ENCODE peak calls at places on chromosome 5, in four cellular contexts. O is heart right ventricle, Z is lung, K is mesothelial cell of epicardium. F is an unnamed sample.

GRCh38 chr5:98911221-98912040 is 17.4 kb downstream of the CHD1 start:
- DNase-seq in O (no peak), Z (no peak), K (no peak), F (no peak)

GRCh38 chr5:95808686-95809413 is 13.7 kb downstream of the GLRX start:
- DNase-seq in O (peak; percentile 88), Z (peak; percentile 53), K (no peak), F (peak; percentile 72)

GRCh38 chr5:17061973-17062470 is 125.9 kb upstream of the MYO10 start:
- DNase-seq in O (no peak), Z (peak; percentile 38), K (no peak), F (no peak)

GRCh38 chr5:22892441-22892840 is 39.3 kb upstream of the CDH12 start:
- DNase-seq in O (no peak), Z (no peak), K (no peak), F (no peak)

GRCh38 chr5:126464959-126465358 is 41.8 kb downstream of the GRAMD2B start:
- DNase-seq in O (no peak), Z (no peak), K (no peak), F (no peak)

GRCh38 chr5:112776301-112776856 is 38.7 kb downstream of the APC start:
- DNase-seq in O (no peak), Z (no peak), K (no peak), F (no peak)

GRCh38 chr5:15664961-15665360 is 165.0 kb downstream of the FBXL7 start:
- DNase-seq in O (no peak), Z (no peak), K (no peak), F (no peak)

GRCh38 chr5:2756211-2756746 is 4.8 kb upstream of the IRX2 start:
- DNase-seq in O (no peak), Z (peak; percentile 79), K (no peak), F (no peak)

GRCh38 chr5:17238521-17239041 is 21.1 kb downstream of the BASP1 start:
- DNase-seq in O (no peak), Z (no peak), K (no peak), F (no peak)

GRCh38 chr5:24832021-24832420 is 187.2 kb upstream of the CDH10 start:
- DNase-seq in O (no peak), Z (no peak), K (no peak), F (no peak)

GRCh38 chr5:90783460-90784333 is 225.1 kb downstream of the ADGRV1 start:
- DNase-seq in O (peak; percentile 72), Z (peak; percentile 69), K (peak; percentile 50), F (peak; percentile 25)

GRCh38 chr5:133892774-133893173 is 75.7 kb downstream of the C5orf15 start:
- DNase-seq in O (no peak), Z (no peak), K (no peak), F (no peak)

GRCh38 chr5:147509710-147510651 is at the start of gene DPYSL3:
- DNase-seq in O (peak; percentile 70), Z (peak; percentile 57), K (peak; percentile 50), F (no peak)

GRCh38 chr5:176771102-176771845 is 39.1 kb upstream of the UNC5A start:
- DNase-seq in O (no peak), Z (no peak), K (no peak), F (no peak)

GRCh38 chr5:16777432-16777831 is 158.7 kb downstream of the MYO10 start:
- DNase-seq in O (no peak), Z (no peak), K (no peak), F (no peak)

GRCh38 chr5:128631771-128632170 is 93.7 kb upstream of the FBN2 start:
- DNase-seq in O (no peak), Z (no peak), K (no peak), F (no peak)

GRCh38 chr5:142412581-142412980 is 87.8 kb upstream of the SPRY4 start:
- DNase-seq in O (no peak), Z (no peak), K (no peak), F (no peak)

GRCh38 chr5:642481-642880 is 30.3 kb downstream of the CEP72 start:
- DNase-seq in O (no peak), Z (no peak), K (no peak), F (no peak)

GRCh38 chr5:74949976-74950375 is 83.8 kb upstream of the FAM169A start:
- DNase-seq in O (no peak), Z (no peak), K (no peak), F (no peak)

GRCh38 chr5:39205550-39205949 is 13.8 kb downstream of the FYB1 start:
- DNase-seq in O (no peak), Z (no peak), K (no peak), F (no peak)

GRCh38 chr5:135553688-135554462 is 18.1 kb upstream of the NEUROG1 start:
- DNase-seq in O (no peak), Z (no peak), K (no peak), F (no peak)

GRCh38 chr5:113804943-113805342 is 291.4 kb downstream of the YTHDC2 start:
- DNase-seq in O (no peak), Z (no peak), K (no peak), F (no peak)

GRCh38 chr5:163889369-163889768 is 383.9 kb downstream of the MAT2B start:
- DNase-seq in O (no peak), Z (no peak), K (no peak), F (no peak)

GRCh38 chr5:137583129-137583528 is 84.0 kb upstream of the SPOCK1 start:
- DNase-seq in O (no peak), Z (no peak), K (no peak), F (no peak)

GRCh38 chr5:1546556-1546955 is 22.8 kb upstream of the LPCAT1 start:
- DNase-seq in O (no peak), Z (peak; percentile 31), K (no peak), F (peak; percentile 13)

GRCh38 chr5:463952-464351 is 21.0 kb downstream of the EXOC3 start:
- DNase-seq in O (no peak), Z (no peak), K (no peak), F (peak; percentile 61)

DNA sequence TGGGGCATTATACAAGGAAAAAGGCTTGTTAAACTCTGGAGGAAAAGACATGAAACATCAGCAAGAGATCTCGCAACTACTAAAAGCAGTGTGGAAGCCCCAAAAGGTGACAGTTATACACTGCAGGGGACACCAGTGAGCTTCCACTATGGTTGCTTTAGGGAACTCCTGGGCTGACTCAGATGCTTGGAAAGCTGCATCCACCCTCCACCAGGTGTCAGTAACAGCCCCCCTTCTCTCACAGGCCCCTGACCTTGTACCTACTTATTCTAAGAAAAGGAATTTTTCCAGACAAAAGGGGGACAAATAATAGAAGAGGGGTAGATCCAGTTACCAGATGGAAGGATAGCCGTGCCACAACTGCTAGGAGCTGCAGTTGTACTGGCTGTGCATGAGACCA is 154.4 kb upstream of the COX7C start:
- DNase-seq in O (no peak), Z (no peak), K (no peak), F (no peak)
- TF ChIP-seq CTCF in O (no peak), Z (no peak), K (no peak), F (no peak)

DNA sequence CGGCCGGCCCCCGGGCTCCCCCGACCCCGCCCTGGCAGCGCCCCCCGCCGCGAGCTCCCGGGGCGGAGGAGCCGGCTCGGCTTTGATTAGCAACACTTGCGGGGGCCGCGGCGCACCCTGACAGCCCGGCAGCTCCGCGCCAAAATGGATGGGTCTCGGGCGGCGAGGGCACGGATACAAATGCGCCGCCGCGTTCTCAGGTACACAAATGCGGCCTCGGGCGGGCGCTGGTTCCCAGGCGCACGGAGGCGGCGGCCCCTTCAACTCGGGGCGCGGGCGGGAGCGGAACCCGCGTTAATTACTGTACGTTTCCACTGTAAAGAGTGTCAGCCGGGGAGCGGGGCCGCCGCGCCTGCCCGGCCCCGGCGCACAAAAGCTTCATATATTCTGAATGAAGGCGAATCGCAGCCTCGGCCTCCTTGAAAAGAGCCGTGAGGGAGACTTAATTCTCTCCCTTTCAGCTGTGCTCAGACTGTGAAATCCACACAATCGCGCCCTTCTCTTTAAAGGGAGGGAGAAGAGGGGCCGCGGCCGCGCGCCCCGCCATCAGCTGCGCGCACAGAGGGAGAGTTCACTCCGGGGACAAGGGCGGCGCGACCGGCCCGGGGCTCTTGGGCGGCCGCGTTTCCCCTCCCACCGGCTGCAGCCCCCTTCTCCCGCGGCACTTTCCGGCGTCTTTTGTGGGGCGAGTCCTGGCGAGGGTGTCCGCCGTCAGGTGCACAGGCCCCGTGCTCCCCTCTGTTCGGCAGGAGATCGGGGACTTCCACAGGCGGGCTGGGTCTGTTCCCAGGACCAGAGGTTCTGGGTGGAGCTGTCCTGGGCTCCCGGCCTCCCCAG is 27.0 kb downstream of the MSX2 start:
- DNase-seq in O (no peak), Z (no peak), K (peak; percentile 47), F (no peak)
- TF ChIP-seq CTCF in O (no peak), Z (no peak), K (no peak), F (no peak)

GRCh38 chr5:11525020-11525419 is 379.2 kb downstream of the CTNND2 start:
- DNase-seq in O (no peak), Z (no peak), K (no peak), F (no peak)
- TF ChIP-seq CTCF in O (no peak), Z (no peak), K (no peak), F (no peak)

DNA sequence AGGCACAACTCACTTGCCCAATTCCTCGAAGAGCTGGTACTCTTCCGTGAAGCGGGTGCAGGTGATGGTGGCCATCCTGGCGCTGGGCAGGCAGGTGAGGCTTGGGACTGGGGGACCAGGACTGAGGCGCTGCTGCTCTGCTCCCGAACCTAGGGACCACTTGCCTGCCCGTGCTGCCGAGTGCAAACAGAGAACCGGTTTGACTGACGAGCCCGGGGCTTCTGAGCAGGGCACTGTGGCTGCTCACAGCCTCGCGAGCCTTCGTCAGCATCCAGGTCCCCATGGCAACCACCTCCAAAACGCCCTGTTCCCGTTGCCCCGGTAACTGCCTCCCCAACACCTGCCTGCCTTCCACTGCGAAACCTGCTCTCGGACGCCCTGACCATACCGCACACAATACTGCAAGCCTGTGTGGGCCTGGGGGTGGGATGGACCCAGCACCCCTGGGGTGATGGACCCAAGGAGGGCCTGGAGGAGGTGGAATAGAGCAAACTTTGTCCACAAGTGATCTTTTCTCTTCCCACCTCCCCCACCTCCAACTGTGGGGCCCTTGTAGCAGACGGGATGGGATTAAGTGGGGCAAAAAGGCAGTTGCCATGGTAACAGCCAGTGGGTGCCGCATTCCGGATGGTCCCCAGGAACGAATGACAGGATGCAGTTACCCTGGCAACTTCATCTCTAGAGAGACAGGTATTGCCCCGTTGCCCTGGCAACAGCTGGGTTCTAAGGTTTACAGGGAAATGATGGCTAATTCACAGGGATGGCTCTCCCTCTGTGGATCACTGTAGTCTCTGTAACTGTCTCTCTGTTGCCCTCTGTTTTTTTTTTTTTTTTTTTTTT is at the start of gene CAMK2A:
- DNase-seq in O (no peak), Z (no peak), K (no peak), F (no peak)
- TF ChIP-seq CTCF in O (no peak), Z (no peak), K (no peak), F (no peak)

DNA sequence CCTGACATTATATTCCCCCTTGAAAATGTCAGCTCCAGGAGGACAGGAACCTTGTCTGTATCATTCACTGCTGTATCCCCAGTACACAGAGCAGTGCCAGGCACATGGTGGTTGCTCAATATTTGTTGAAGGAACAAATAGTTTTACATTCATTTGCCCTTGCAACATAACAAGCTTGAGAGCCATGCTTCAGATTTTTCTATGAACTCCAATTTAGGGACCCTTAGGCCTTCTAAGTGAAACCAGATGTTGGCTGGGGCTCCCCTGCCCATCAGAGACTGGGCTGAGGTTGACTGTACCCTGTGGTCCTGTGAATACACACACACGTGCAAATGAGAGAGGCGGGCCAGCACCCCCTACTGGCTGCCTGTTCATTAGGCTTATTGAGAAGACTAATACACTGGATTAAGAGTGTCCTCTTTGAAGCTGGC is 214.9 kb upstream of the WWC1 start:
- DNase-seq in O (peak; percentile 28), Z (no peak), K (no peak), F (no peak)
- TF ChIP-seq CTCF in O (peak; percentile 48), Z (no peak), K (no peak), F (no peak)

DNA sequence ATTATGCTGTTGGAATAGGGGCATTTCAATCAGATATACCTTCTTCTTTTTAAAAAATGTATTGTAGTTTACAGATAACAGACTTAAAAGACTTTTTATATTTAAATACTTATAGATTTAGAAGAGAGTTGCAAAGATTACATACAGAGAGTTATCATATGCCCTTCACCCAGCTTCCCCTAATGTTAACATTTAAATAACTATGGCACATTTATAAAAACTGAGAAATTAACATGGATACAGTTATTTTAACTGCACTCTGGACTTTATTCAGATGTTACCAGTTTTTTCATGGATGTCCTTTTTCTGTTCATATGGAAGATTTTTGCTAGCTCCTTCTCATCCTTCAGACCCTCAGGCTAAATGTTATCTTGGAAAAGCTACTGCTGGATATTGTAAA is 123.2 kb downstream of the DOCK2 start:
- DNase-seq in O (no peak), Z (no peak), K (no peak), F (no peak)
- TF ChIP-seq CTCF in O (no peak), Z (no peak), K (no peak), F (no peak)

F was measured in activated B cell treated with CpG ODN at 0.5 μM for 24 hours.